ENCODE peak calls at places on chromosomes 2 and 18, in four cellular contexts. One of them, this sample, is unnamed.

GRCh38 chr18:53947092-53947640 is 277.3 kb downstream of the MBD2 start:
- DNase-seq in chondrocyte: no peak
- DNase-seq in IMR-90: no peak
- DNase-seq in GM13977: no peak
- DNase-seq in this sample: no peak

GRCh38 chr2:135299656-135300244 is 231.3 kb downstream of the ZRANB3 start:
- DNase-seq in chondrocyte: no peak
- DNase-seq in IMR-90: peak
- DNase-seq in GM13977: peak
- DNase-seq in this sample: no peak

GRCh38 chr2:236988690-236989639 is 96.7 kb upstream of the COPS8 start:
- DNase-seq in chondrocyte: no peak
- DNase-seq in IMR-90: no peak
- DNase-seq in GM13977: no peak
- DNase-seq in this sample: peak

GRCh38 chr2:159399716-159400525 is 113.4 kb upstream of the WDSUB1 start:
- DNase-seq in chondrocyte: no peak
- DNase-seq in IMR-90: peak
- DNase-seq in GM13977: no peak
- DNase-seq in this sample: no peak

GRCh38 chr2:240852671-240853314 is 15.8 kb upstream of the AGXT start:
- DNase-seq in chondrocyte: no peak
- DNase-seq in IMR-90: no peak
- DNase-seq in GM13977: no peak
- DNase-seq in this sample: no peak

GRCh38 chr2:223041527-223042109 is 10.4 kb upstream of the KCNE4 start:
- DNase-seq in chondrocyte: peak
- DNase-seq in IMR-90: peak
- DNase-seq in GM13977: no peak
- DNase-seq in this sample: peak

GRCh38 chr2:197915548-197916265 is 111.3 kb downstream of the PLCL1 start:
- DNase-seq in chondrocyte: no peak
- DNase-seq in IMR-90: peak
- DNase-seq in GM13977: no peak
- DNase-seq in this sample: no peak

GRCh38 chr2:229852565-229852964 is 69.2 kb downstream of the TRIP12 start:
- DNase-seq in chondrocyte: no peak
- DNase-seq in IMR-90: peak
- DNase-seq in GM13977: peak
- DNase-seq in this sample: no peak

GRCh38 chr2:233021771-233022170 is 8.7 kb upstream of the NGEF start:
- DNase-seq in chondrocyte: peak
- DNase-seq in IMR-90: peak
- DNase-seq in GM13977: no peak
- DNase-seq in this sample: no peak

GRCh38 chr2:186599186-186599778 is 9.4 kb downstream of the ITGAV start:
- DNase-seq in chondrocyte: no peak
- DNase-seq in IMR-90: peak
- DNase-seq in GM13977: no peak
- DNase-seq in this sample: no peak

GRCh38 chr2:175855236-175855635 is 146.8 kb downstream of the LNPK start:
- DNase-seq in chondrocyte: no peak
- DNase-seq in IMR-90: no peak
- DNase-seq in GM13977: no peak
- DNase-seq in this sample: no peak

GRCh38 chr18:73688851-73689659 is 458.6 kb downstream of the FBXO15 start:
- DNase-seq in chondrocyte: no peak
- DNase-seq in IMR-90: peak
- DNase-seq in GM13977: no peak
- DNase-seq in this sample: no peak

GRCh38 chr2:97900806-97901205 is 94.9 kb downstream of the TMEM131 start:
- DNase-seq in chondrocyte: no peak
- DNase-seq in IMR-90: peak
- DNase-seq in GM13977: no peak
- DNase-seq in this sample: no peak

GRCh38 chr2:227456772-227457171 is 15.2 kb upstream of the AGFG1 start:
- DNase-seq in chondrocyte: no peak
- DNase-seq in IMR-90: peak
- DNase-seq in GM13977: no peak
- DNase-seq in this sample: no peak

GRCh38 chr2:44805391-44805790 is 136.1 kb upstream of the SIX3 start:
- DNase-seq in chondrocyte: no peak
- DNase-seq in IMR-90: no peak
- DNase-seq in GM13977: no peak
- DNase-seq in this sample: no peak

GRCh38 chr2:13052547-13052946 is 335.8 kb downstream of the TRIB2 start:
- DNase-seq in chondrocyte: no peak
- DNase-seq in IMR-90: no peak
- DNase-seq in GM13977: no peak
- DNase-seq in this sample: no peak

GRCh38 chr2:127644661-127645394 is 1.1 kb upstream of the GPR17 start:
- DNase-seq in chondrocyte: no peak
- DNase-seq in IMR-90: no peak
- DNase-seq in GM13977: no peak
- DNase-seq in this sample: no peak

GRCh38 chr2:11310212-11310611 is 34.2 kb downstream of the ROCK2 start:
- DNase-seq in chondrocyte: no peak
- DNase-seq in IMR-90: no peak
- DNase-seq in GM13977: no peak
- DNase-seq in this sample: no peak

GRCh38 chr18:55880617-55881016 is 292.6 kb upstream of the TCF4 start:
- DNase-seq in chondrocyte: no peak
- DNase-seq in IMR-90: no peak
- DNase-seq in GM13977: no peak
- DNase-seq in this sample: no peak

GRCh38 chr18:79876497-79876896 is 75.0 kb downstream of the SLC66A2 start:
- DNase-seq in chondrocyte: peak
- DNase-seq in IMR-90: no peak
- DNase-seq in GM13977: no peak
- DNase-seq in this sample: no peak

GRCh38 chr2:210324458-210324857 is 9.5 kb upstream of the MYL1 start:
- DNase-seq in chondrocyte: no peak
- DNase-seq in IMR-90: no peak
- DNase-seq in GM13977: no peak
- DNase-seq in this sample: no peak

GRCh38 chr2:53859354-53860159 is at the start of gene GPR75:
- DNase-seq in chondrocyte: no peak
- DNase-seq in IMR-90: peak
- DNase-seq in GM13977: no peak
- DNase-seq in this sample: no peak

GRCh38 chr2:231411871-231412615 is 16.5 kb downstream of the B3GNT7 start:
- DNase-seq in chondrocyte: peak
- DNase-seq in IMR-90: peak
- DNase-seq in GM13977: peak
- DNase-seq in this sample: peak
- TF ChIP-seq CTCF in chondrocyte: peak
- TF ChIP-seq CTCF in IMR-90: peak
- TF ChIP-seq CTCF in GM13977: peak
- TF ChIP-seq CTCF in this sample: peak

DNA sequence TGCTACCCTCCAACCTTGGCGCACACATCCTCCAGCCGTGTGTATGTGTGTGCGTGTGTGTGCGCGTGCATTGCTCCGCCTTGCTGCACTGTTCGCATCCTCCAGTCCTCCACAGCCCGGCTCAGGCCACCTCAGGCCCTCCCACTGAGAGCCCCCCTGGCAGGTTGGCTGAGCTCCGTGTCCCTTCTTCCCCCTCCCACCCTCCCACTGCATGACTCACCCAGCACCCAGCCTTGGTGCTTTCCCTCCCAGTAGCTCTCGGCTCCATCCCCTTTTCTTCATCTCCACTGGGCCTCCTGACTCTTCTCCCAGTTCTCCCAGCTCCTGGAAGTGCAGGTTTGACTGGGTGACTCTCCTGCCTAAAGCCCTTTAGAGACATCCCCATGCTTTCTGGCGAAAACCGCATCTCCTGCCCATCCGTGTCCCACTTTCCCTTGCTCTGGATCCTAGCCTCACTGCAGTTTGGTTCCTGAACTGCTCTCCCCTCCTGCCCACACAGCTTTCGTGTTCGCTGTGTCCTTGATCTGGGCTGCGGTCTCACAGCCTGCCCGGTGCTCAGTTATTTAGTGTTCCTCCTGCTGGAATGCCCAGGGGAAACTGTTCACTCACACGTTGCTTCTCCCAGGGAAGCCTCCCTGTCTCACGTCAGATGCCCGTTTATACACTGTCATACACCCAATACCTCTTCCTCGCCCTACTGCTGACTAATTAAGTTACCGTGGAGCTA is 4.9 kb downstream of the TMEM177 start:
- DNase-seq in chondrocyte: no peak
- DNase-seq in IMR-90: peak
- DNase-seq in GM13977: no peak
- DNase-seq in this sample: no peak
- TF ChIP-seq CTCF in chondrocyte: no peak
- TF ChIP-seq CTCF in IMR-90: no peak
- TF ChIP-seq CTCF in GM13977: no peak
- TF ChIP-seq CTCF in this sample: no peak

GRCh38 chr2:152861349-152861942 is 143.0 kb downstream of the ARL6IP6 start:
- DNase-seq in chondrocyte: no peak
- DNase-seq in IMR-90: peak
- DNase-seq in GM13977: peak
- DNase-seq in this sample: peak
- TF ChIP-seq CTCF in chondrocyte: peak
- TF ChIP-seq CTCF in IMR-90: peak
- TF ChIP-seq CTCF in GM13977: peak
- TF ChIP-seq CTCF in this sample: peak

GRCh38 chr2:60822987-60823386 is 58.4 kb upstream of the REL start:
- DNase-seq in chondrocyte: no peak
- DNase-seq in IMR-90: no peak
- DNase-seq in GM13977: no peak
- DNase-seq in this sample: no peak
- TF ChIP-seq CTCF in chondrocyte: no peak
- TF ChIP-seq CTCF in IMR-90: no peak
- TF ChIP-seq CTCF in GM13977: no peak
- TF ChIP-seq CTCF in this sample: no peak

GRCh38 chr18:50218432-50219197 is 23.7 kb upstream of the MYO5B start:
- DNase-seq in chondrocyte: no peak
- DNase-seq in IMR-90: peak
- DNase-seq in GM13977: peak
- DNase-seq in this sample: no peak
- TF ChIP-seq CTCF in chondrocyte: peak
- TF ChIP-seq CTCF in IMR-90: peak
- TF ChIP-seq CTCF in GM13977: peak
- TF ChIP-seq CTCF in this sample: peak

DNA sequence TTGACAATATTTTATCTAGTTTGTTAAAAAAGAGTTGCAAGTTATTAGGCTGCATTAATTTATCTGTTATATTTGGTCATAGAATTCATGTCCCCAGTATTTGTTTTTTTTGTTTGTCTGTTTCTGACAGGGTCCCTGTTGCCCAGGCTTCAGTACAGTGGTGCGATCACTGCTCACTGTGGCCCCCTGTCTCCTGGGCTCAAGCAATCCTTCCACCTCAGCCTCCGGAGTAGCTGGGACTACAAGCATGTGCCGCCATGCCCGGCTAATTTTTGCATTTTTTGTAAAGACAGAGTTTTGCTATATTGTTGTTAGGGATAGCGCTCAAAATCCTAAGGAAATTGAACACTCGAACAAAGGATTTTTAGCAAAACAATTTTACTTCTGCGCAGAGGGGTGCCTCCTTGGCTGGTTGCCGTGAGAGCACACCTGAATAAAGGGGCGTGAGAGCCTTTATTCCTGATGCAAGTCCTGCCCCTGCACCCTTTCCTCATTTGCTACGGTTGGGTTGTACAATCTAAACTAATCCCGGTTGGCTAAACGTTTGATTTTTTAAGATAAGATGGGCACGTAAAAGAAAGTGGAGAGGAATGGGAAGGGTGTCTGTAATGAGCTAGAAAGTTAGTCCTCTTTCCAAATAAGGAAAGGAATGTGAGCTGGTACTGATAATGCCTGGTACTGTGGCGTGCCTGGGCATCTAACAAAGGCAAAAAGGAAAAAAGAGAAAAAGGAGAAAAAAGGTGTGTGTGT is 65.5 kb downstream of the COMMD1 start:
- DNase-seq in chondrocyte: no peak
- DNase-seq in IMR-90: no peak
- DNase-seq in GM13977: no peak
- DNase-seq in this sample: no peak
- TF ChIP-seq CTCF in chondrocyte: peak
- TF ChIP-seq CTCF in IMR-90: no peak
- TF ChIP-seq CTCF in GM13977: no peak
- TF ChIP-seq CTCF in this sample: peak